ENCODE peak calls at places on chromosomes 13 and 19, in seven cellular contexts. X is tibial nerve, K is transverse colon, S is HepG2, E is A549, N is sigmoid colon, W is H1. H is an unnamed sample.

GRCh38 chr13:78657699-78658629 is 991 bp downstream of the OBI1 start:
- DNase-seq in E (no peak), S (peak), W (no peak), N (no peak), X (no peak), K (no peak), H (no peak)

GRCh38 chr13:90444232-90444631 is 903.3 kb upstream of the MIR17HG start:
- DNase-seq in X (no peak), K (no peak), N (no peak), W (no peak), S (no peak), E (no peak), H (no peak)

GRCh38 chr13:110944968-110945952 is 30.4 kb upstream of the ANKRD10 start:
- DNase-seq in S (no peak), X (no peak), W (no peak), E (no peak), K (no peak), N (no peak), H (no peak)

GRCh38 chr19:4794971-4795370 is 3.4 kb downstream of the FEM1A start:
- DNase-seq in E (no peak), X (no peak), S (no peak), W (no peak), K (no peak), N (no peak), H (no peak)

GRCh38 chr19:44607917-44608316 is 5.4 kb upstream of the IGSF23 start:
- DNase-seq in K (no peak), X (no peak), S (no peak), N (no peak), E (no peak), W (no peak), H (no peak)

GRCh38 chr19:14871619-14872230 is 14.2 kb downstream of the OR7A17 start:
- DNase-seq in W (no peak), X (no peak), N (no peak), K (no peak), S (no peak), E (peak), H (no peak)

GRCh38 chr19:35608250-35608649 is 4.3 kb upstream of the HAUS5 start:
- DNase-seq in K (no peak), W (no peak), N (no peak), E (peak), X (no peak), S (no peak), H (no peak)

GRCh38 chr13:74174810-74175209 is 40.6 kb upstream of the KLF12 start:
- DNase-seq in X (no peak), W (no peak), N (no peak), S (no peak), K (no peak), E (no peak), H (no peak)

GRCh38 chr19:5967994-5968430 is 9.9 kb downstream of the RANBP3 start:
- DNase-seq in N (peak), W (no peak), X (peak), K (peak), E (peak), S (peak), H (no peak)

GRCh38 chr19:16073481-16073880 is 2.8 kb upstream of the TPM4 start:
- DNase-seq in E (no peak), W (no peak), X (no peak), N (peak), S (no peak), K (peak), H (peak)

GRCh38 chr13:71758823-71759222 is 108.2 kb downstream of the DACH1 start:
- DNase-seq in S (no peak), X (no peak), E (no peak), W (no peak), N (no peak), K (no peak), H (no peak)

GRCh38 chr13:105573134-105573533 is 962.3 kb downstream of the EFNB2 start:
- DNase-seq in X (no peak), N (no peak), E (no peak), K (no peak), W (no peak), S (no peak), H (no peak)

GRCh38 chr19:9531933-9532332 is 6.5 kb downstream of the ZNF426 start:
- DNase-seq in K (no peak), X (no peak), E (peak), N (no peak), W (no peak), S (peak), H (no peak)

GRCh38 chr19:15317392-15318011 is 14.8 kb downstream of the BRD4 start:
- DNase-seq in E (no peak), K (no peak), X (no peak), W (no peak), N (no peak), S (peak), H (no peak)

GRCh38 chr19:27966390-27966816 is 1246.5 kb downstream of the UQCRFS1 start:
- DNase-seq in W (no peak), S (no peak), X (no peak), E (peak), N (no peak), K (no peak), H (no peak)

GRCh38 chr13:64810701-64811258 is 2419.4 kb downstream of the PCDH9 start:
- DNase-seq in S (no peak), W (no peak), K (no peak), E (peak), X (no peak), N (no peak), H (no peak)

GRCh38 chr13:26525528-26525927 is 32.0 kb upstream of the WASF3 start:
- DNase-seq in S (no peak), K (no peak), W (no peak), N (no peak), X (no peak), E (no peak), H (no peak)
- H3K4me3 ChIP-seq in S (no peak), K (no peak), W (no peak), N (no peak), X (no peak), E (no peak), H (no peak)

GRCh38 chr19:52993342-52994178 is 20.2 kb upstream of the ERVV-1 start:
- DNase-seq in W (no peak), E (peak), S (no peak), X (peak), K (peak), N (peak), H (peak)
- H3K27ac ChIP-seq in W (no peak), E (no peak), S (no peak), X (peak), K (peak), N (peak), H (peak)

GRCh38 chr19:17073869-17074627 is 1.2 kb downstream of the HAUS8 start:
- DNase-seq in E (no peak), N (no peak), K (peak), W (no peak), X (no peak), S (no peak), H (no peak)
- TF ChIP-seq EP300 in E (no peak), N (no peak), K (no peak), W (no peak), X (no peak), S (no peak), H (no peak)

GRCh38 chr19:17314007-17314589 is 4.7 kb downstream of the DDA1 start:
- DNase-seq in S (no peak), N (peak), E (no peak), K (no peak), X (no peak), W (no peak), H (no peak)

GRCh38 chr19:17309198-17309961 is at the start of gene DDA1:
- DNase-seq in K (peak), N (peak), W (peak), X (peak), E (peak), S (peak), H (peak)

GRCh38 chr19:17309962-17310461 is 649 bp downstream of the DDA1 start:
- DNase-seq in W (no peak), K (no peak), N (no peak), S (no peak), X (no peak), E (no peak), H (no peak)

GRCh38 chr19:17312481-17313113 is 3.2 kb downstream of the DDA1 start:
- DNase-seq in N (no peak), E (no peak), X (no peak), W (no peak), S (no peak), K (no peak), H (no peak)

DNA sequence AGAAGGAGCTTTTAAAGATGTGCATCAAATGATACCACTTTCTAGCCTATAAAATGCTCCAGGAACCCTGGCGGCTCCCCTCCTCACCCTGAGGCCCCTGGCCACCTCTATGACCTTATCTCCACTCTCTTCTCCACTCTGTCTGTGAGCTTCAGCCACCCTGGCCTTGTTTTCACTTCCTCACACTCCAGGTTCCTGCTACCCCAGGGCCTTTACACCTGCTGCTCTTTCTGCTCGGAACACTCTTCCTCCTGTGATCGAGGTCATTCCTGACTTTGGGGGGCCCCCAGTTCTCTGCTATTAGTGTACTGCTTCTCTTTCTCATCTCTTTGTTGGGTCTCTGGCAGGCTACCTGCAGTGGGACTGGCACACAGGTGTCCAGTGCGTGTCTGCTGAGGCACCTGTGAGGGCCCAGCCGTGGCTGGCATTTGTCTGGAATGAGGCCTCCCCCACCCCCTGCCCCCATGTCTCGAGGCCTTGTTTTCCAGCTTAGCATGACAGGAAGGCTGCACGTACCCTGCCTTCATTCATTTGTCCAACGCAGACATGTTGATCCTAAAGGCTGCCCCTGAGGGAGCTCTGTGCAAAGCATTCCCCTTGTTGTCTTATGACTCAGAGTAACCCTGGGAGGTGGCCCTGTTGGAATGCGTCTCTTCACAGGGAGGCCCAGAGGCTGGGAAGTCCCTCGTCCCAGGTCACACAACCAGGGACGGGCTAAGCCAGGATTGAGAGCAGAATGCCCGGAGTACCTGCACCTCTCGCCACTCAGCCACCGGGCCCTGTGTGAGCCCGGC is 2.3 kb downstream of the DDA1 start:
- DNase-seq in K (no peak), X (no peak), W (no peak), S (peak), E (peak), N (no peak), H (no peak)
- H3K4me3 ChIP-seq in K (no peak), X (no peak), W (no peak), S (peak), E (peak), N (no peak), H (no peak)

GRCh38 chr13:33279898-33280549 is 5.5 kb downstream of the STARD13 start:
- DNase-seq in N (no peak), K (no peak), X (no peak), S (peak), W (no peak), E (peak), H (no peak)
- H3K27ac ChIP-seq in N (peak), K (peak), X (peak), S (no peak), W (no peak), E (peak), H (peak)

GRCh38 chr19:56069642-56070041 is 51.5 kb downstream of the ZNF787 start:
- DNase-seq in E (no peak), X (no peak), W (no peak), S (no peak), N (no peak), K (no peak), H (no peak)

GRCh38 chr19:56071151-56071550 is 49.9 kb downstream of the ZNF787 start:
- DNase-seq in K (no peak), S (peak), E (no peak), W (no peak), N (no peak), X (no peak), H (no peak)

DNA sequence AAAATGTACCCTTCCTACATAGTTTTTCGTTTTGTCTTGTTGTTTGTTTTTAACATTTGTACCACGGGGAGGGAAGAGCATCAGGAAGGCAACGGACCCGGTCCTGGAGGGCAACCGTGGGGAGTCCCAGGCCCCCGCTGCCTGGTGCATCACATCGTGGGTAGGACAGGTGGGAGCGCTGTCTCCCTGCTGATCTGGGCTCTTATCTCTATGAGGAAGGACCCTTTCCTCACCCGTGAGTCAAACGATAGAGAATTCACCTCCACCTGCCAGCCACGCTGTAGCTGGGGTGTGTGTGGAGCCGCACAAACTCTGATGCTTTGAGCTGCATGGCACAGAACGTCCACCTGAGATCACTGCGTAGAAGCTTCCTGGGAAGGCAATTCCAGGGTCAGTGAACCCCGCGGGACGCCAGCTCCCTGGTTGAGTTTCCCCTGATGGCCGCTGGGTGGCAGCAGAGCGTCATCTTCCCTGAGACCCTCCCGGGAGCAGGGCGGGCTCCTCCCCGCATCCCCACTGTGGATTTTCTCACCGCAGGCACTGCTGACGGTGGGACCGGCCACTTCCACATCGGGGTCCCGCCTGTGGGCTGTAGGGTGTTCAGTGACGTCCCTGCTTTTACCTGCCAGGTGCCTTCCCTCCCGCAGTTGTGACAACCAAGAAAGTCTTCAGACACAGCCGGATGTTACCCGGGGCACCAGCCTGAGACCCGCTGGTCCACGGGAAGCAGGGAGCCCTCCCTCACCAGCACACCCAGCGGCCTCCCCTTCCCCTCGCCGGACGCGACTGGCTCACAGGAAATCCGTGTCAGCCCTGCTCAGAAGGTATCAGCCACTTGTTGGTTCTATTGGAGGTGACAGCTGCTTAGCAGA is 54.7 kb downstream of the ZNF787 start:
- DNase-seq in W (no peak), S (peak), X (no peak), N (peak), K (peak), E (peak), H (no peak)
- TF ChIP-seq EP300 in W (no peak), S (no peak), X (no peak), N (no peak), K (no peak), E (no peak), H (no peak)

GRCh38 chr19:7925171-7925837 is 631 bp downstream of the CTXN1 start:
- DNase-seq in E (peak), X (peak), W (peak), N (peak), K (peak), S (peak), H (peak)
- H3K4me3 ChIP-seq in E (peak), X (peak), W (peak), N (peak), K (peak), S (peak), H (peak)

DNA sequence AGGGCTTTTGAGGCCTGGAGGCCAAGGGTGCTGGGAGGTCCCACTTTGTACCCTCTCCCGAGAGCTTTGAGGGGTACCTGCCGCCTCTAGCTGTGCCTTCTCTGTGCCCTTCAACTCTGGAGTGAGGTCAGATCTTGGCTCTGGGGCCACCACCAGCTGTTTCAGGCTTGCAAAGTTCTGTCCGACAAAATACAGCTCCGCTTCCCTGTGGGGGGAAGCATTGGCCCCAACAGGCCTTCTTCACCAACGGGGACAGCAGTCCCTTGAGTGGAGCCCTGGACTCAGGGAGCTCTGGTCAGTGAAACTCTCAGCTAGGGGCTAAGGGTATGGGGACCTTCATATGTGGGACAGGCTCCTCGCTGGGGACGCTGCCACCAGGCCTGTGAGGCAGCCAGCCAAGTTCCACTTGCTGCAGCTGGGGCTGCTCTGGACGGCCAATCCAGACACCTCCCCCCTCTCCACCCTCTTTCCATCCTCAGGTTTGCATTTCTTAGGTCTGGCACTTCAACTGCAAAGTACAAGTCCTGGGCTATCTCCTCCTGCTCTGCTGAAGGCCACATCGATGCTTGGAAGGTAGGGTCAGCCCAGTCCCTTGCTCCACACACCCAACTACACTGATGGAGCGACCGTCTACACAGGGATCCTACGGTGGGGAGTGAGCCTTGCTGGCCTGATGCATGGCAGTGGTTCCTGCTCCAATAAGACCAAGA is 46.8 kb downstream of the C13orf46 start:
- DNase-seq in N (no peak), X (no peak), E (no peak), S (no peak), W (no peak), K (no peak), H (peak)
- H3K27ac ChIP-seq in N (peak), X (peak), E (no peak), S (no peak), W (no peak), K (peak), H (peak)

DNA sequence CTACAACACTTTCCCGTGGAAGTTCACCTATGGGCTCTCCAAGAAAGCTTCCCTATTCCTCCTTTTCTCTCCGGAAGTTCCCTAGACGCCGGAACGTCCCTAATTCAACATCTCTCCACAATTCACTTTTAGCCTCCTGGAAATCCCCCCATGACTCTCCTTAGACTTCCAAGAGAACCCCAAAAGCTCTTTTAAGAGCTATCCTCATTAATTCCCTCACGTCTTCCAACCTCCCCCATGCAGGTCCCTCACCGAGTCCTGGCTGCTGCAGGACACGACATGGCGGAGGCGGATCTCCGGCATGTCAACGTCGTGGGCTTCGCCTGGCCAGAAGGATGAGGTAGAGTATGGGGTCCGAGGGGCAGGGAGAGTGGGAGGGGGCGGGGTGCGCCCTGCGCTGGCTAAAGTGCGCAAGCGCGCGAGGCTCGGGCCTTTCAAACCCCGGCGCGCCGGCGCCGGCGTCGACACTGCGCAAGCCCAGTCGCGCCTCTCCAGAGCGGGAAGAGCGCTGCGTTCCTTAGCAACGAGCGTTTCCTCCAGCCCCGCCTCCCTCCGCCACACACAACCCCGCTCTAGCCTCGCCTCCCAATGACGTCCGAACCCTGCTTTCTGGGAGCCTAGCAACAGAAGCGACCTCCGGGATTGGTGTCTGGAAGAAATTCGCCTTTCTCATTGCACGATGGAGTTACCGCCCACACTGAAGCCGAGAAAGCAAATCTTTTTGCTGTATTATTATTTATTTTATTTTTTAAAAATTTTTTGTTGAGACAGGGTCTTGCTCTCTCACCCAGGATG is at the start of the genes PINLYP and XRCC1:
- DNase-seq in S (peak), W (peak), K (peak), N (peak), E (peak), X (peak), H (peak)
- TF ChIP-seq EP300 in S (no peak), W (no peak), K (no peak), N (no peak), E (no peak), X (peak), H (no peak)